ENCODE peak calls at places on chromosomes 6 and 20, in seven cellular contexts. V is effector CD4-positive, alpha-beta T cell; F is activated CD8-positive, alpha-beta T cell treated with anti-CD3 and anti-CD28 coated beads, Interleukin-2, amount 10 ng/mL, durations not matched to agents 7 days and 5 days; C is fibroblast of mammary gland; O is nephron progenitor cell; Y is GM04504; S is NCI-H774. E is an unnamed sample.

GRCh38 chr6:93040375-93040774 is 379.0 kb downstream of the EPHA7 start:
- DNase-seq in C (no peak), F (no peak), Y (no peak), O (no peak), V (no peak), S (no peak), E (no peak)

GRCh38 chr6:89781070-89782034 is 38.2 kb downstream of the MDN1 start:
- DNase-seq in F (no peak), O (no peak), S (no peak), Y (no peak), V (no peak), C (no peak), E (no peak)

GRCh38 chr20:21102691-21103311 is 3.4 kb downstream of the LINC00237 start:
- DNase-seq in O (peak), S (no peak), V (no peak), C (no peak), Y (no peak), F (peak), E (no peak)

GRCh38 chr6:167056370-167056769 is 57.2 kb downstream of the CEP43 start:
- DNase-seq in V (peak), S (no peak), F (peak), Y (no peak), O (no peak), C (peak), E (peak)

GRCh38 chr6:106383573-106383972 is 23.1 kb downstream of the CRYBG1 start:
- DNase-seq in C (peak), V (no peak), O (no peak), Y (no peak), F (no peak), S (no peak), E (no peak)

GRCh38 chr6:51466427-51466826 is 621.0 kb downstream of the PKHD1 start:
- DNase-seq in F (no peak), S (no peak), C (no peak), Y (no peak), V (no peak), O (no peak), E (no peak)

GRCh38 chr6:168607272-168608112 is 166.5 kb downstream of the SMOC2 start:
- DNase-seq in V (no peak), F (no peak), S (peak), O (peak), C (no peak), Y (no peak), E (no peak)

GRCh38 chr20:32438331-32438858 is 80.3 kb downstream of the ASXL1 start:
- DNase-seq in S (no peak), O (no peak), Y (no peak), C (no peak), F (no peak), V (no peak), E (no peak)

GRCh38 chr6:118083711-118084110 is 176.6 kb downstream of the SLC35F1 start:
- DNase-seq in F (no peak), C (no peak), V (no peak), Y (no peak), S (no peak), O (no peak), E (no peak)

GRCh38 chr20:25212242-25212641 is 16.7 kb downstream of the ENTPD6 start:
- DNase-seq in O (no peak), F (no peak), S (no peak), Y (no peak), V (no peak), C (no peak), E (no peak)

GRCh38 chr6:46734867-46735719 is at the start of gene PLA2G7:
- DNase-seq in Y (no peak), C (peak), V (no peak), F (no peak), O (peak), S (no peak), E (no peak)

GRCh38 chr6:143158113-143158581 is 97.5 kb downstream of the AIG1 start:
- DNase-seq in V (no peak), S (no peak), O (no peak), C (peak), Y (no peak), F (no peak), E (no peak)

GRCh38 chr20:32565735-32566032 is 19.4 kb downstream of the NOL4L start:
- DNase-seq in F (no peak), O (no peak), S (no peak), Y (no peak), C (no peak), V (no peak), E (no peak)

GRCh38 chr6:107495196-107495643 is 5.3 kb downstream of the SOBP start:
- DNase-seq in O (no peak), S (no peak), V (no peak), C (peak), Y (no peak), F (no peak), E (no peak)

GRCh38 chr6:163187201-163187600 is 227.3 kb upstream of the QKI start:
- DNase-seq in Y (no peak), S (no peak), C (no peak), F (no peak), O (no peak), V (no peak), E (no peak)

GRCh38 chr20:44423480-44423879 is 52.2 kb upstream of the TTPAL start:
- DNase-seq in Y (no peak), F (no peak), V (no peak), S (no peak), C (no peak), O (no peak), E (no peak)

GRCh38 chr6:75666590-75666989 is 64.9 kb downstream of the SENP6 start:
- DNase-seq in F (no peak), V (no peak), S (no peak), Y (no peak), O (no peak), C (no peak), E (no peak)

GRCh38 chr20:31604567-31605030 is 490 bp upstream of the ID1 start:
- DNase-seq in Y (no peak), V (no peak), F (no peak), C (no peak), S (no peak), O (no peak), E (no peak)

GRCh38 chr6:157017861-157018260 is 240.7 kb downstream of the ARID1B start:
- DNase-seq in S (no peak), O (no peak), Y (no peak), C (peak), V (no peak), F (no peak), E (no peak)

GRCh38 chr6:17491416-17492142 is 98.2 kb downstream of the CAP2 start:
- DNase-seq in S (no peak), C (no peak), Y (no peak), F (no peak), O (no peak), V (no peak), E (no peak)

GRCh38 chr6:54310377-54311152 is 2.3 kb downstream of the TINAG start:
- DNase-seq in O (no peak), C (no peak), F (no peak), V (no peak), Y (no peak), S (no peak), E (no peak)

GRCh38 chr6:79810153-79810806 is 137.1 kb downstream of the ELOVL4 start:
- DNase-seq in C (peak), S (peak), F (no peak), O (peak), V (no peak), Y (no peak), E (no peak)

GRCh38 chr6:69421270-69421669 is 375.5 kb downstream of the LMBRD1 start:
- DNase-seq in V (no peak), S (no peak), F (no peak), Y (no peak), C (no peak), O (no peak), E (no peak)

GRCh38 chr6:39920147-39920546 is 14.1 kb downstream of the MOCS1 start:
- DNase-seq in V (no peak), Y (no peak), F (no peak), C (no peak), S (no peak), O (no peak), E (no peak)

GRCh38 chr20:5033566-5033965 is 32.3 kb upstream of the SLC23A2 start:
- DNase-seq in V (no peak), Y (no peak), S (no peak), F (no peak), O (no peak), C (no peak), E (no peak)

E was measured in GM18507.